ENCODE peak calls at places on chromosomes 2 and 18, in ten cellular contexts. K is IMR-90, I is pancreas, J is PC-3, N is A673, R is H9, B is heart right ventricle, G is fibroblast of lung, L is lung, E is tibial artery. Q is an unnamed sample. For H3K27me3, the result is how much of the 10 kb centered on the place peaks cover.

GRCh38 chr2:7358865-7359264 is 441.7 kb downstream of the RNF144A start:
- DNase-seq in G (no peak), R (peak), K (no peak), L (no peak), I (no peak), B (no peak), E (no peak), J (no peak), N (no peak), Q (no peak)

GRCh38 chr2:68365087-68365486 is at the start of gene PLEK:
- DNase-seq in G (no peak), R (no peak), N (no peak), B (peak), J (no peak), E (peak), I (peak), L (peak), K (no peak), Q (no peak)

GRCh38 chr2:218367415-218368149 is 10.9 kb downstream of the CATIP start:
- DNase-seq in R (peak), K (peak), E (peak), I (peak), B (peak), G (peak), J (peak), L (peak), N (no peak), Q (peak)

GRCh38 chr18:74314759-74315463 is 728 bp upstream of the C18orf63 start:
- DNase-seq in J (no peak), L (no peak), G (no peak), R (no peak), B (peak), I (no peak), N (no peak), K (no peak), E (no peak), Q (no peak)

GRCh38 chr2:38163006-38163405 is 87.1 kb upstream of the CYP1B1 start:
- DNase-seq in G (no peak), E (no peak), J (peak), N (no peak), K (no peak), B (no peak), R (no peak), L (no peak), I (no peak), Q (no peak)

GRCh38 chr2:54551123-54551756 is 95.1 kb downstream of the SPTBN1 start:
- DNase-seq in N (no peak), R (peak), J (no peak), L (no peak), G (no peak), I (peak), E (no peak), B (no peak), K (no peak), Q (no peak)

GRCh38 chr18:63318882-63319382 is 637 bp downstream of the BCL2 start:
- DNase-seq in G (no peak), J (no peak), B (no peak), N (no peak), K (no peak), I (no peak), L (no peak), R (no peak), E (no peak), Q (no peak)

GRCh38 chr2:39139511-39140237 is 18.8 kb upstream of the SOS1 start:
- DNase-seq in J (no peak), E (no peak), N (no peak), L (no peak), K (no peak), B (no peak), I (no peak), G (peak), R (no peak), Q (no peak)

GRCh38 chr2:195711478-195711877 is 54.5 kb downstream of the SLC39A10 start:
- DNase-seq in R (no peak), K (no peak), B (no peak), N (no peak), J (no peak), G (no peak), E (no peak), L (no peak), I (no peak), Q (no peak)

GRCh38 chr18:8615397-8616025 is 6.3 kb downstream of the RAB12 start:
- DNase-seq in J (peak), I (no peak), G (peak), R (no peak), L (no peak), B (no peak), N (peak), E (peak), K (peak), Q (peak)

GRCh38 chr2:48200591-48201293 is 294.4 kb upstream of the FBXO11 start:
- DNase-seq in E (no peak), B (no peak), N (no peak), I (no peak), J (no peak), G (no peak), L (no peak), R (no peak), K (no peak), Q (no peak)

GRCh38 chr2:2859164-2859563 is 518.5 kb downstream of the EIPR1 start:
- DNase-seq in R (no peak), B (no peak), L (no peak), I (no peak), J (no peak), N (no peak), K (no peak), E (no peak), G (no peak), Q (no peak)

GRCh38 chr2:197324801-197325200 is 14.2 kb upstream of the ANKRD44 start:
- DNase-seq in I (no peak), J (no peak), R (no peak), K (no peak), B (no peak), G (no peak), N (no peak), L (no peak), E (no peak), Q (no peak)

GRCh38 chr2:49332415-49332814 is 178.1 kb upstream of the FSHR start:
- DNase-seq in N (no peak), R (no peak), E (no peak), K (no peak), L (no peak), G (no peak), J (no peak), B (no peak), I (no peak), Q (no peak)

DNA sequence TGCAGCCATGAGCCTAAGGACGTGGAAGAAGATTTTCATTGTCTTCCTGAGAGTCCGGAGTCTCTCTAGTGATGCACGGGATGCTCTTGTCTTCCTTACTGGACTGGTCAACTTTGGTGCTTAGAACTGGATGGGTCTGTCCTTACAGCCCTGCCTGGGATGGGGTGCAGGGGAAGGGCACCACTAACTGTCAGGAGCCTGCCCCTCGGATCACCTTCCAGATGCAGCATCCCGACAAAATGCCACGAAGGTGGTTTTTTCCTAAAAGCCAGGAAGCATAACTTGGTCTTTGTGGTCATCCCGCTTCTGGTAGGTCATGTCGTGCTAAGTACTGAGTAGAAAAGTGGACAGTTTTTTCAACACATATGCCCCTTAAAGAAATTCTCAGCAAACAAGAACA is 207.4 kb upstream of the TWIST2 start:
- DNase-seq in N (no peak), R (no peak), J (no peak), I (no peak), K (no peak), L (no peak), E (no peak), B (no peak), G (no peak), Q (no peak)
- H3K27me3 ChIP-seq in N (under half), R (under half), J (under half), I (under half), K (under half), L (under half), E (under half), B (under half), G (under half), Q (under half)

GRCh38 chr2:181892795-181893435 is 1.4 kb downstream of the ITPRID2 start:
- DNase-seq in J (peak), B (no peak), I (no peak), R (no peak), G (peak), L (no peak), E (no peak), N (no peak), K (peak), Q (no peak)

GRCh38 chr2:181894381-181894780 is 2.9 kb downstream of the ITPRID2 start:
- DNase-seq in L (no peak), E (no peak), B (no peak), G (no peak), J (no peak), K (no peak), I (no peak), N (no peak), R (no peak), Q (no peak)

GRCh38 chr2:181891258-181891965 is at the start of gene ITPRID2:
- DNase-seq in G (peak), J (peak), B (peak), L (peak), R (peak), K (peak), N (peak), I (peak), E (peak), Q (peak)

GRCh38 chr2:181895788-181896187 is 4.3 kb downstream of the ITPRID2 start:
- DNase-seq in E (no peak), R (no peak), I (no peak), B (no peak), K (no peak), N (no peak), J (no peak), G (no peak), L (no peak), Q (no peak)

DNA sequence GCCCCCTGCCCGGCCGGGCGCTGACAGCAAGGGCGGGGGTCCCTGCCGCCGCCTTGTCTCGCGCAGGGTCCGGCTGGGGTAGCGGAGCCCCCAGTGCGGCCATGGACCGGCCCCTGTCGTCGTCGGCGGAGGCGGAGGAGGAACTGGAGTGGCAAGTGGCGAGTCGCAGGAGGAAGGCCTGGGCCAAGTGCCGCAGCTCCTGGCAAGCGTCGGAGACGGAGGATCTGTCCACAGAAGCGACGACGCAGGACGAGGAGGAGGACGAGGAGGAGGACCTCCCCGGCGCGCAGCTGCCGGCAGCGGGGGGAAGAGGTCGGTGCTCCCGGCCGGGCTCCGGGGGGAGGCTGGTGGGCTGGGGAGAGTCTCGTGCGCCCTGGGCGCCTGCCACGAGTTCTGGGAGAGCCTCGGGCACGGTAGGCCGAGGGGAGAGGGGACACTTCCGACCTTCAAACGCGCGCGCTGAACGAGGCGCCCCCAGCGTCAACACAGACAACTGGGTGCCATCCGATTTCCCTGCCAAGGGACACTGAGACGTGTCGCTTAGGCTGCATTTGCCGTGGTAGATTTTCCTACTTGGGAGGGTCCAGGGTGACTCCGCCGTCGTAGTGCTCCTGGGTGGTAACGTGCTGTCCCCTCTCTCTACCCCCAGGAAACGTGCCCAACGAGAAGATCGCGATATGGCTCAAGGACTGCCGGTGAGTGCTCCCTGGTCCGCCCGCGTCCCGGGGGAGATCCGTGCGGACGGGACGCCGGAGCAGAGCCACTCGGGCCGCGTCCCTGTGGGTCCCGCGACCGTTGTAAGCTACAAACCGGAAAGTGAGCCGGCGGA is 650 bp downstream of the ITPRID2 start:
- DNase-seq in G (peak), N (peak), R (peak), B (peak), E (peak), K (peak), J (peak), L (peak), I (peak), Q (peak)
- TF ChIP-seq CTCF in G (no peak), N (peak), R (peak), B (no peak), E (peak), K (no peak), J (peak), L (no peak), I (no peak), Q (peak)

GRCh38 chr2:98403878-98404277 is 40.8 kb upstream of the INPP4A start:
- DNase-seq in L (no peak), J (no peak), I (no peak), G (no peak), E (no peak), N (no peak), B (no peak), R (no peak), K (no peak), Q (no peak)
- H3K27me3 ChIP-seq in L (under half), J (under half), I (under half), G (under half), E (under half), N (under half), B (under half), R (under half), K (under half), Q (under half)

GRCh38 chr2:60432202-60432601 is 121.3 kb downstream of the BCL11A start:
- DNase-seq in I (no peak), L (no peak), J (peak), B (no peak), K (no peak), G (no peak), E (no peak), N (no peak), R (no peak), Q (no peak)

GRCh38 chr2:60433021-60433596 is 120.3 kb downstream of the BCL11A start:
- DNase-seq in R (no peak), L (no peak), E (no peak), G (no peak), K (no peak), J (no peak), I (no peak), B (no peak), N (no peak), Q (no peak)

GRCh38 chr2:60426908-60427307 is 126.5 kb downstream of the BCL11A start:
- DNase-seq in K (no peak), B (no peak), R (no peak), N (no peak), G (no peak), E (no peak), L (no peak), I (no peak), J (no peak), Q (no peak)

GRCh38 chr2:60426341-60426740 is 127.1 kb downstream of the BCL11A start:
- DNase-seq in K (no peak), N (no peak), B (no peak), J (no peak), L (no peak), E (no peak), R (no peak), I (no peak), G (no peak), Q (no peak)

GRCh38 chr2:60429681-60430080 is 123.8 kb downstream of the BCL11A start:
- DNase-seq in B (no peak), K (no peak), L (no peak), I (no peak), R (no peak), J (no peak), N (no peak), E (no peak), G (no peak), Q (no peak)
- TF ChIP-seq CTCF in B (no peak), K (no peak), L (no peak), I (no peak), R (no peak), J (no peak), N (no peak), E (no peak), G (no peak), Q (no peak)

GRCh38 chr2:232518844-232519243 is 1.3 kb upstream of the PRSS56 start:
- DNase-seq in N (no peak), L (no peak), E (no peak), R (no peak), K (no peak), I (no peak), G (no peak), B (no peak), J (no peak), Q (no peak)
- H3K27me3 ChIP-seq in N (under half), L (under half), E (half or more), R (under half), K (half or more), I (under half), G (under half), B (under half), J (under half), Q (half or more)

GRCh38 chr2:232231514-232231913 is 147.0 kb upstream of the ALPP start:
- DNase-seq in E (no peak), K (no peak), G (no peak), R (peak), N (no peak), J (no peak), I (no peak), B (no peak), L (no peak), Q (no peak)

GRCh38 chr2:232229917-232230310 is 148.6 kb upstream of the ALPP start:
- DNase-seq in R (no peak), N (no peak), L (no peak), B (no peak), K (no peak), G (no peak), J (no peak), E (no peak), I (no peak), Q (no peak)

GRCh38 chr2:232228332-232228731 is 150.2 kb upstream of the ALPP start:
- DNase-seq in N (no peak), B (no peak), G (no peak), I (no peak), E (no peak), L (no peak), J (no peak), K (no peak), R (no peak), Q (no peak)

GRCh38 chr2:232229296-232229916 is 149.1 kb upstream of the ALPP start:
- DNase-seq in B (peak), E (no peak), R (no peak), N (no peak), K (peak), I (peak), J (no peak), L (no peak), G (no peak), Q (peak)

GRCh38 chr2:232230557-232230956 is 148.0 kb upstream of the ALPP start:
- DNase-seq in I (no peak), K (peak), N (peak), G (no peak), L (no peak), J (peak), B (no peak), R (peak), E (no peak), Q (no peak)
- TF ChIP-seq CTCF in I (no peak), K (peak), N (peak), G (peak), L (no peak), J (peak), B (peak), R (peak), E (no peak), Q (peak)

DNA sequence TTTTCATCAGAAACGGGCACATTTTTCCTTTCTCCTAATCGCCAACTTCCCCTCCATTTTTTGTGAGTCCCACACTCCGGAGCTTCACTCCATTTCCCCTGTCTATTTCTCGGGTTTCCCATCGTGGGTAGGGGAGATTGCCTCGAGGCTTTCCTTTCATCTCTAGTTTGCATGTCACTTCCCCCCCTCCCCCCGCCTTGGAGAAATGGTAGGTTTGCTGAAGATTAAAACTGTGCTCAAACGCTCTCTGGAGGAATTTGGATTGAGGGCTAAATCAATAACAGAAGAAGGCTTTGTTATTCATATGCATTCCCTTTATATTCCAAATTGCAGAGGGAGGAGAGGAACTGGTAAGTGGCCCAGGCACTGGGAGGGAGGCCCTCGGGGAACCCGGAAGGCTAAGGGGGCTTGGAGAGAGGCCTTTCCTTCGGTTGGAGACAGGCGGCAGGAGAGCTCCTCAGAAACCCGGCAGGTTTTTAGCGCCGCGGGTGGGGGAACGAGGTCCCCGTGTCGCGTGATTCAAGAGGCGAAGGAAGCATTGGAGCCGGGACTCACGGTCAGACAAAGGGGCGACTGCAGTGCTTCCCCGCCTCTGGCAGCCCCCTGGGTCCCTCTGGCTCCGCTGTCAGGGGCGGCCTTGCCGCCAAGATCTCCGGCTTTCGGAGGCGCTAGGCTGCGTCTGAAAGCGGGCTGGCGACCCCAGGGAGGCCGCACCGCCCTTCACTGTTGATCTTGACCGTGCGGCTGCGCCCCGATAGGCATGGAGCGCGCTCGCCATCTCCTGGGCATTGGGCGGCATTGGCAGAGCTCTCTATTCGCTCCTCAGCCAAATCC is 2.4 kb upstream of the HOXD12 start:
- DNase-seq in R (peak), E (peak), N (peak), G (peak), L (peak), J (peak), K (peak), B (peak), I (peak), Q (peak)
- H3K27me3 ChIP-seq in R (half or more), E (half or more), N (under half), G (half or more), L (under half), J (under half), K (half or more), B (half or more), I (half or more), Q (half or more)

GRCh38 chr2:52369176-52369575 is 1337.2 kb upstream of the NRXN1 start:
- DNase-seq in G (no peak), K (no peak), E (no peak), L (no peak), N (no peak), R (no peak), B (no peak), J (peak), I (no peak), Q (no peak)
- TF ChIP-seq CTCF in G (no peak), K (no peak), E (no peak), L (no peak), N (no peak), R (no peak), B (no peak), J (no peak), I (no peak), Q (no peak)

GRCh38 chr18:42339324-42339723 is 384.3 kb downstream of the PIK3C3 start:
- DNase-seq in I (no peak), K (no peak), E (no peak), B (no peak), L (no peak), G (no peak), J (no peak), N (peak), R (no peak), Q (no peak)
- H3K27me3 ChIP-seq in I (under half), K (under half), E (under half), B (under half), L (under half), G (under half), J (under half), N (under half), R (under half), Q (under half)

Q was measured in brain microvascular endothelial cell.